ENCODE peak calls at places on chromosome 1, in eight cellular contexts. Q, G, B, C, S, F, I and Y are unnamed samples.

GRCh38 chr1:30809514-30810263 is 52.1 kb upstream of the LAPTM5 start:
- DNase-seq in Q (no peak), S (peak; percentile 90), F (no peak), C (no peak), B (no peak), I (no peak), G (peak; percentile 31), Y (no peak)

GRCh38 chr1:101298663-101299062 is 61.8 kb downstream of the S1PR1 start:
- DNase-seq in I (no peak), G (no peak), S (no peak), F (no peak), C (no peak), B (no peak), Q (no peak), Y (no peak)

GRCh38 chr1:41416552-41417334 is 55.5 kb downstream of the FOXO6 start:
- DNase-seq in G (peak; percentile 86), Q (peak; percentile 26), C (no peak), I (peak; percentile 69), S (peak; percentile 84), F (peak; percentile 50), B (peak; percentile 87), Y (no peak)

GRCh38 chr1:116679091-116679827 is 11.7 kb upstream of the IGSF3 start:
- DNase-seq in G (peak; percentile 27), C (no peak), Q (no peak), B (no peak), S (no peak), F (no peak), I (no peak), Y (no peak)

GRCh38 chr1:9794081-9794480 is 29.7 kb downstream of the CLSTN1 start:
- DNase-seq in G (no peak), S (no peak), I (no peak), Q (no peak), B (no peak), C (no peak), F (no peak), Y (no peak)

GRCh38 chr1:116826818-116827606 is 72.8 kb downstream of the CD2 start:
- DNase-seq in Q (peak; percentile 46), F (no peak), S (no peak), C (no peak), B (no peak), G (no peak), I (no peak), Y (no peak)

GRCh38 chr1:80869299-80869698 is 931.4 kb upstream of the ADGRL2 start:
- DNase-seq in B (no peak), S (no peak), C (no peak), G (no peak), F (no peak), Q (no peak), I (no peak), Y (no peak)

GRCh38 chr1:208445710-208446702 is 201.8 kb upstream of the PLXNA2 start:
- DNase-seq in F (no peak), I (no peak), B (no peak), G (no peak), Q (no peak), S (no peak), C (no peak), Y (no peak)

GRCh38 chr1:6167391-6168303 is 12.5 kb downstream of the CHD5 start:
- DNase-seq in Q (no peak), S (no peak), G (no peak), C (no peak), I (no peak), F (no peak), B (no peak), Y (no peak)

GRCh38 chr1:235865565-235866206 is 1.0 kb downstream of the LYST start:
- DNase-seq in S (peak; percentile 53), Q (peak; percentile 7), I (no peak), C (no peak), B (no peak), F (no peak), G (no peak), Y (no peak)

DNA sequence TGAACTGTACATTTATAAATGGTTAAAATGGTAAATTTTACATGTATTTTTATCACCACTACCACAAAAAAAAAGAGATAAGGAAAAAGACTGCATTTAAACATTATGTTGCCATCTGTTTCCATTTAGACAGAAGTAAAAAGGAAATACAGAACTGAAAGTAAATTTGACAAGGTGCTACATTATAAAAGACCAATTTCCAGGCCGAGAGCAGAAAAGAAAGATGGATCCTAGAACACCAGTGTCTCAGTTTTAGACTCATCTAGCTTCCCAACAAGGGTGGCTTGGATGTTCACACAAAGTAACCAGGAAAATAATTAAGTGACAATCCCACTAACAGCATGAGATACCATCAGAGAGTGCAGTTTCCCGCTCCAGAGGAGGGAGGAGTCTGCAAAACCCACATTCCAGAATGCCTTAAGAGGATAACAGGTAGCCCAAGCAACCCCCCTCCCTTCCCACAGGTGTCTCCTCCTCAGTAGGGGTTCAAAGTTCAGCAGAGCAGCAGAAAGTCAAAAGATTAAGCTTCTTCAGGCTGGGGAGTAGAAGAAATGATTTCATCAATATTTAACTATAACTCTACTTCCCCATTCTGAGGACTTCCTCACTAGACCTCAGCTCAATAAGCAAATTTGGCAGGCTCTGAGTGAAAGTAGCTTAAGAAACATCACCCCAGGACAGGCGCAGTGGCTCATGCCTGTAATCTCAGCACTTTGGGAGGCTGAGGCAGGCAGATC is 11.8 kb downstream of the TPM3 start:
- DNase-seq in Q (no peak), F (no peak), G (peak; percentile 14), C (no peak), I (no peak), B (no peak), S (no peak), Y (no peak)
- H3K4me1 ChIP-seq in Q (peaks cover 58% of the 10 kb centered on the region), F (peaks cover 56% of the 10 kb centered on the region), G (peaks cover 46% of the 10 kb centered on the region), C (no peaks in the 10 kb centered on the region), I (peaks cover 66% of the 10 kb centered on the region), B (peaks cover 19% of the 10 kb centered on the region), S (peaks cover 64% of the 10 kb centered on the region), Y (peaks cover 48% of the 10 kb centered on the region)

GRCh38 chr1:211650922-211651303 is 24.5 kb downstream of the NEK2 start:
- DNase-seq in I (no peak), S (no peak), Q (no peak), G (no peak), B (no peak), C (no peak), F (no peak), Y (no peak)
- H3K4me1 ChIP-seq in I (no peaks in the 10 kb centered on the region), S (peaks cover 15% of the 10 kb centered on the region), Q (no peaks in the 10 kb centered on the region), G (no peaks in the 10 kb centered on the region), B (no peaks in the 10 kb centered on the region), C (no peaks in the 10 kb centered on the region), F (no peaks in the 10 kb centered on the region), Y (no peaks in the 10 kb centered on the region)

GRCh38 chr1:154502066-154502741 is at the start of the genes SHE and TDRD10:
- DNase-seq in G (peak; percentile 62), B (peak; percentile 87), F (peak; percentile 67), I (peak; percentile 63), C (no peak), Q (no peak), S (peak; percentile 42), Y (no peak)

GRCh38 chr1:154499446-154499845 is 2.6 kb upstream of the TDRD10 start:
- DNase-seq in C (no peak), S (no peak), B (no peak), G (no peak), Q (no peak), I (no peak), F (no peak), Y (no peak)

GRCh38 chr1:154502742-154503111 is 515 bp upstream of the SHE start:
- DNase-seq in S (no peak), Q (no peak), B (peak; percentile 71), G (peak; percentile 15), F (no peak), C (no peak), I (peak; percentile 30), Y (no peak)

GRCh38 chr1:154501423-154502065 is 475 bp upstream of the TDRD10 start:
- DNase-seq in B (peak; percentile 91), C (peak; percentile 81), I (peak; percentile 74), F (peak; percentile 49), S (peak; percentile 44), Q (no peak), G (peak; percentile 58), Y (no peak)

DNA sequence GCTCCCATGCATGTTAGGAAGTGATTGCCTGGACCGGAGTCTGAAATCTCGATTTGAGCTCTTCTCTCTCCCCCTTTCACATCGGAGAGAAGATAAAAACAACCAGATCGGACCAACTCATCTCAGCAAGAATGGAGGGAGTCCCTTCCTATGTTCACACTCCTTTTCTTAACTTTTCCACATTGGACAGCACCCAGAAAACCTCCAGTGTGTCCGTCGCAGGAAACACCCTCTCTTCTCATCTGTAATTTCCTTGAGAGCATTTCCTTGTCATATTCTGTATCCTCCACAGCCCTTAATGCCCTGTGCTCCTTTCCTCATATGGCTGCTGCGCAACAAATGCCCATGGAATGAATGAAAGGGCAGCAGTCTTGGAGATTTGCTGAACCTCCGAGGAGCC is 1.5 kb upstream of the TDRD10 start:
- DNase-seq in I (no peak), G (no peak), B (no peak), S (no peak), Q (no peak), F (no peak), C (no peak), Y (no peak)
- H3K4me1 ChIP-seq in I (peaks cover 11% of the 10 kb centered on the region), G (peaks cover 4% of the 10 kb centered on the region), B (no peaks in the 10 kb centered on the region), S (no peaks in the 10 kb centered on the region), Q (peaks cover 14% of the 10 kb centered on the region), F (peaks cover 6% of the 10 kb centered on the region), C (no peaks in the 10 kb centered on the region), Y (peaks cover 3% of the 10 kb centered on the region)

GRCh38 chr1:220880367-220880680 is 1.1 kb downstream of the HLX start:
- DNase-seq in S (no peak), F (no peak), Q (no peak), I (no peak), G (no peak), C (no peak), B (no peak), Y (no peak)

GRCh38 chr1:220880726-220881506 is 1.7 kb downstream of the HLX start:
- DNase-seq in Q (no peak), B (peak; percentile 86), C (peak; percentile 81), S (peak; percentile 94), F (peak; percentile 69), I (peak; percentile 68), G (peak; percentile 67), Y (no peak)

GRCh38 chr1:220878223-220879081 is 791 bp upstream of the HLX start:
- DNase-seq in G (peak; percentile 46), I (peak; percentile 49), F (peak; percentile 49), Q (no peak), S (no peak), C (no peak), B (peak; percentile 80), Y (no peak)

GRCh38 chr1:220879090-220879508 is at the start of gene HLX:
- DNase-seq in C (peak; percentile 94), B (peak; percentile 97), Q (no peak), F (peak; percentile 95), I (peak; percentile 90), G (peak; percentile 81), S (peak; percentile 98), Y (peak; percentile 77)

DNA sequence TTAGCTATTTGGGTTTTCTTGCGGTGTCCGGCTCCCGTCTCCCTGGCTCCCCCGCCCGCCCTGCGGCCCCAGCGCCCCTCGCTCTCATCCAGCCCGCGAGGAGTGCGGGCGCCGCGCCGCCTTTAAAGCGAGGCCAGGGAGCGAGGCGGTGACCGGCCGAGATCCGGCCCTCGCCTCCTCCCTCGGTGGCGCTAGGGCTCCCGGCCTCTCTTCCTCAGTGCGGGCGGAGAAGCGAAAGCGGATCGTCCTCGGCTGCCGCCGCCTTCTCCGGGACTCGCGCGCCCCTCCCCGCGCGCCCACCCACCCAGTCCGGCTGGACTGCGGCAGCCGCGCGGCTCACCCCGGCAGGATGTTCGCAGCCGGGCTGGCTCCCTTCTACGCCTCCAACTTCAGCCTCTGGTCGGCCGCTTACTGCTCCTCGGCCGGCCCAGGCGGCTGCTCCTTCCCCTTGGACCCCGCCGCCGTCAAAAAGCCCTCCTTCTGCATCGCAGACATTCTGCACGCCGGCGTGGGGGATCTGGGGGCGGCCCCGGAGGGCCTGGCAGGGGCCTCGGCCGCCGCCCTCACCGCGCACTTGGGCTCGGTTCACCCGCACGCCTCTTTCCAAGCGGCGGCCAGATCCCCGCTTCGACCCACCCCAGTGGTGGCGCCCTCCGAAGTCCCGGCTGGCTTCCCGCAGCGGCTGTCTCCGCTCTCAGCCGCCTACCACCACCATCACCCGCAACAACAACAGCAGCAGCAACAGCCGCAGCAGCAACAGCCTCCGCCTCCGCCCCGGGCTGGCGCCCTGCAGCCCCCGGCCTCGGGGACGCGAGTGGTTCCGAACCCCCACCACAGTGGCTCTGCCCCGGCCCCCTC is 495 bp downstream of the HLX start:
- DNase-seq in Q (no peak), S (peak; percentile 85), I (peak; percentile 74), G (peak; percentile 80), F (peak; percentile 64), B (peak; percentile 89), C (no peak), Y (no peak)
- H3K4me1 ChIP-seq in Q (peaks cover 5% of the 10 kb centered on the region), S (peaks cover 11% of the 10 kb centered on the region), I (peaks cover 18% of the 10 kb centered on the region), G (peaks cover 14% of the 10 kb centered on the region), F (peaks cover 31% of the 10 kb centered on the region), B (peaks cover 2% of the 10 kb centered on the region), C (no peaks in the 10 kb centered on the region), Y (no peaks in the 10 kb centered on the region)